ENCODE peak calls at places on chromosome 21, in eight cellular contexts. Q is neural progenitor cell, G is mammary epithelial cell, S is fibroblast of lung, O is GM12878, L is H1, I is K562, D is hepatocyte. X is an unnamed sample.

GRCh38 chr21:36422279-36423098 is 37.3 kb downstream of the CHAF1B start:
- DNase-seq in Q (peak; percentile 79), G (peak; percentile 44), S (peak; percentile 61), O (no peak), L (peak; percentile 58), I (peak; percentile 90), D (peak; percentile 72), X (peak; percentile 70)

GRCh38 chr21:28283652-28284490 is 708.8 kb downstream of the LTN1 start:
- DNase-seq in Q (no peak), G (no peak), S (peak; percentile 94), O (no peak), L (no peak), I (no peak), D (peak; percentile 56), X (peak; percentile 34)

GRCh38 chr21:31298618-31299269 is 45.3 kb downstream of the TIAM1 start:
- DNase-seq in Q (no peak), G (no peak), S (peak; percentile 90), O (peak; percentile 21), L (no peak), I (no peak), D (no peak), X (no peak)

GRCh38 chr21:29586696-29587095 is 288.0 kb downstream of the BACH1 start:
- DNase-seq in Q (no peak), G (no peak), S (no peak), O (no peak), L (no peak), I (no peak), D (no peak), X (no peak)

GRCh38 chr21:46424062-46424591 is 34.6 kb upstream of the DIP2A start:
- DNase-seq in Q (no peak), G (no peak), S (no peak), O (no peak), L (no peak), I (no peak), D (no peak), X (no peak)

GRCh38 chr21:36450511-36450910 is 29.4 kb downstream of the CLDN14 start:
- DNase-seq in Q (no peak), G (no peak), S (peak; percentile 86), O (no peak), L (no peak), I (no peak), D (no peak), X (peak; percentile 41)

GRCh38 chr21:37945036-37945435 is 28.8 kb upstream of the KCNJ6 start:
- DNase-seq in Q (no peak), G (no peak), S (no peak), O (no peak), L (no peak), I (no peak), D (no peak), X (no peak)

GRCh38 chr21:43881918-43882317 is 16.9 kb downstream of the AGPAT3 start:
- DNase-seq in Q (no peak), G (no peak), S (no peak), O (no peak), L (no peak), I (no peak), D (no peak), X (no peak)

GRCh38 chr21:20997633-20998455 is at the start of gene NCAM2:
- DNase-seq in Q (peak; percentile 95), G (peak; percentile 9), S (peak; percentile 88), O (no peak), L (no peak), I (peak; percentile 75), D (peak; percentile 89), X (peak; percentile 53)

GRCh38 chr21:36400719-36401118 is 15.5 kb downstream of the CHAF1B start:
- DNase-seq in Q (no peak), G (no peak), S (no peak), O (no peak), L (no peak), I (no peak), D (no peak), X (no peak)

GRCh38 chr21:41567901-41568510 is 60.0 kb upstream of the TMPRSS2 start:
- DNase-seq in Q (no peak), G (no peak), S (no peak), O (no peak), L (no peak), I (no peak), D (no peak), X (no peak)

GRCh38 chr21:29181799-29182470 is 51.5 kb downstream of the MAP3K7CL start:
- DNase-seq in Q (no peak), G (peak; percentile 64), S (peak; percentile 95), O (no peak), L (no peak), I (no peak), D (peak; percentile 79), X (peak; percentile 75)

GRCh38 chr21:27320868-27321267 is 354.0 kb upstream of the ADAMTS5 start:
- DNase-seq in Q (no peak), G (no peak), S (no peak), O (no peak), L (no peak), I (no peak), D (no peak), X (no peak)

GRCh38 chr21:16851054-16851453 is 661.8 kb upstream of the CXADR start:
- DNase-seq in Q (no peak), G (no peak), S (no peak), O (no peak), L (no peak), I (peak; percentile 4), D (no peak), X (no peak)
- TF ChIP-seq EZH2 in Q (no peak), G (no peak), S (no peak), O (no peak), L (no peak), I (no peak), D (no peak), X (no peak)

GRCh38 chr21:33033961-33034413 is 8.3 kb downstream of the OLIG2 start:
- DNase-seq in Q (no peak), G (no peak), S (no peak), O (no peak), L (no peak), I (no peak), D (no peak), X (no peak)
- TF ChIP-seq EZH2 in Q (no peak), G (no peak), S (no peak), O (no peak), L (peak; percentile 92), I (no peak), D (no peak), X (no peak)

GRCh38 chr21:42707207-42707830 is 53.9 kb downstream of the PDE9A start:
- DNase-seq in Q (no peak), G (no peak), S (no peak), O (no peak), L (no peak), I (no peak), D (no peak), X (no peak)

GRCh38 chr21:42705346-42705745 is 51.9 kb downstream of the PDE9A start:
- DNase-seq in Q (no peak), G (no peak), S (no peak), O (no peak), L (no peak), I (no peak), D (no peak), X (no peak)

GRCh38 chr21:42706765-42707164 is 53.3 kb downstream of the PDE9A start:
- DNase-seq in Q (no peak), G (no peak), S (no peak), O (no peak), L (no peak), I (no peak), D (no peak), X (no peak)

GRCh38 chr21:42704861-42705260 is 51.4 kb downstream of the PDE9A start:
- DNase-seq in Q (no peak), G (no peak), S (no peak), O (no peak), L (no peak), I (no peak), D (no peak), X (no peak)

DNA sequence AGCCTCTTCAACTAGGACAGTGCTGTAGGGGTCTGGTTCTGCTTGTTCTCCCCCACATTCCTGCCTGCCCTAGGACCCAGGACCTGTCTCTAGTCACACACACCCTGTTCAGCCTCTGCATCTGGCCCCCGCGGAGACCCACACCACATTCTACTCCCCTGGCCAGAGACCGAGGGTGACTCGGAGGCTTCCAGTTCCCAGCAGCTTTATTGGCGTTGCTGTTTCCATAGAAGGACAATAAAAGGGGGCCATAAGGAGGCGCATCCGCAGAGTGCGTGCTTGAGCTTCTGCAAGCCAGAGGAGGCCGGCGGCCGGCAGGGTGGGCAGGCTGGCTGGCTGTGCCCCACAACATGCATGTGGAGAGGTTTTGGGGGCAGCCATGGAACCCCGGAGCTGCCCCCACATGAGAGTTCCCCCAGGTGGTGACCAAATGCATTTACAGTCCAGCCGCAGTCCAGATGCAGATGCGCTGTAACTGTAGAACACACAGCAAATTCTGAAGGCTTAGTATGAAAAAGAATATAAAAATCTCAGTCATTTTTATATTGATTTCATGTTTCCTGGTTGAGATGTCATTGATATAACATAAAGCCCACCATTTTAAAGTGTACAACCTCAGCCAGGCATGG is 52.4 kb downstream of the PDE9A start:
- DNase-seq in Q (no peak), G (no peak), S (no peak), O (no peak), L (no peak), I (no peak), D (no peak), X (no peak)
- TF ChIP-seq EZH2 in Q (no peak), G (no peak), S (no peak), O (no peak), L (no peak), I (no peak), D (no peak), X (no peak)

GRCh38 chr21:33023574-33024277 is 2.0 kb upstream of the OLIG2 start:
- DNase-seq in Q (peak; percentile 75), G (no peak), S (no peak), O (no peak), L (no peak), I (no peak), D (no peak), X (no peak)

GRCh38 chr21:33024278-33025103 is 1.2 kb upstream of the OLIG2 start:
- DNase-seq in Q (peak; percentile 36), G (no peak), S (no peak), O (no peak), L (no peak), I (no peak), D (no peak), X (no peak)

GRCh38 chr21:33022489-33022827 is 3.3 kb upstream of the OLIG2 start:
- DNase-seq in Q (no peak), G (no peak), S (no peak), O (no peak), L (no peak), I (no peak), D (no peak), X (no peak)

GRCh38 chr21:33021667-33022066 is 4.1 kb upstream of the OLIG2 start:
- DNase-seq in Q (no peak), G (no peak), S (no peak), O (no peak), L (no peak), I (no peak), D (no peak), X (no peak)

DNA sequence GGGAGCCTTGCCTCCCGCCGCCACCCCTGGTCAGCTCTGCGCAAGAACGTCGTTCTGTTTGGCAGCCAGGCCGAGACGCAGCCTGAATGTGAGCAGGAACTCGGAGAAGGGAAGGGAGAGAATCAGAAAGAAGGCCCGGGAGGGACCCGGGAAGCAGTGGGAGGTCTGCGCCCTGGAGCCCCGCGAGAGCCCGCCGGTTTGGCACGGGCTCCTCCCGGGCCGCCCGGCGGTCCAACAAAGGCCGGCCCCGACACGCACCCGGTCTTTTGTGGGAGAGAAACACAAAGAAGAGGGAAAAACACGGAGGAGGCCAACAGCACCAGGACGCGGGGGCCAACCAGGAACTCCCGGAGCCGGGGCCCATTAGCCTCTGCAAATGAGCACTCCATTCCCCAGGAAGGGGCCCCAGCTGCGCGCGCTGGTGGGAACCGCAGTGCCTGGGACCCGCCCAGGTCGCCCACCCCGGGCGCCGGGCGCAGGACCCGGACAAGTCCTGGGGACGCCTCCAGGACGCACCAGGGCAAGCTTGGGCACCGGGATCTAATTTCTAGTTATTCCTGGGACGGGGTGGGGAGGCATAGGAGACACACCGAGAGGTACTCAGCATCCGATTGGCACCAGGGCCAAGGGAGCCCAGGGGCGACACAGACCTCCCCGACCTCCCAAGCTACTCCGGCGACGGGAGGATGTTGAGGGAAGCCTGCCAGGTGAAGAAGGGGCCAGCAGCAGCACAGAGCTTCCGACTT is 2.7 kb upstream of the OLIG2 start:
- DNase-seq in Q (peak; percentile 67), G (no peak), S (no peak), O (no peak), L (no peak), I (no peak), D (no peak), X (no peak)
- TF ChIP-seq EZH2 in Q (peak; percentile 86), G (peak; percentile 93), S (no peak), O (no peak), L (peak; percentile 90), I (no peak), D (peak; percentile 33), X (no peak)

X was measured in PC-3.